ENCODE peak calls at places on chromosomes 13 and 19, in eight cellular contexts. R, Z, K, D, F, E, Q and X are unnamed samples.

GRCh38 chr13:20159646-20160345 is 1.1 kb downstream of the GJA3 start:
- DNase-seq in R (no peak), Z (peak), K (no peak), D (no peak), F (no peak), E (peak), Q (peak), X (no peak)

GRCh38 chr19:29714371-29714952 is 599 bp downstream of the C19orf12 start:
- DNase-seq in R (no peak), Z (no peak), K (peak), D (no peak), F (no peak), E (peak), Q (peak), X (no peak)

GRCh38 chr13:33069365-33069764 is 53.1 kb downstream of the KL start:
- DNase-seq in R (no peak), Z (peak), K (no peak), D (no peak), F (no peak), E (no peak), Q (no peak), X (no peak)

GRCh38 chr19:32971012-32971595 is 654 bp downstream of the CEP89 start:
- DNase-seq in R (peak), Z (no peak), K (no peak), D (no peak), F (no peak), E (no peak), Q (peak), X (no peak)

GRCh38 chr19:23673132-23673531 is 13.9 kb downstream of the ZNF675 start:
- DNase-seq in R (no peak), Z (no peak), K (no peak), D (no peak), F (no peak), E (no peak), Q (no peak), X (no peak)

GRCh38 chr19:3793799-3794198 is 7.6 kb upstream of the MATK start:
- DNase-seq in R (no peak), Z (no peak), K (no peak), D (no peak), F (no peak), E (no peak), Q (no peak), X (no peak)

GRCh38 chr19:5880604-5881078 is 10.3 kb upstream of the FUT5 start:
- DNase-seq in R (peak), Z (peak), K (no peak), D (no peak), F (peak), E (peak), Q (peak), X (peak)

GRCh38 chr13:43072394-43072793 is 49.0 kb downstream of the DNAJC15 start:
- DNase-seq in R (peak), Z (peak), K (no peak), D (no peak), F (no peak), E (no peak), Q (peak), X (no peak)

GRCh38 chr19:31555634-31556215 is 206.5 kb upstream of the TSHZ3 start:
- DNase-seq in R (no peak), Z (no peak), K (no peak), D (no peak), F (no peak), E (no peak), Q (peak), X (no peak)

GRCh38 chr19:3336680-3337523 is 29.5 kb upstream of the NFIC start:
- DNase-seq in R (peak), Z (peak), K (no peak), D (no peak), F (peak), E (peak), Q (peak), X (peak)

GRCh38 chr13:73081256-73081915 is 22.6 kb downstream of the KLF5 start:
- DNase-seq in R (no peak), Z (no peak), K (no peak), D (no peak), F (no peak), E (no peak), Q (no peak), X (no peak)

GRCh38 chr19:2602391-2603181 is 99.9 kb downstream of the GNG7 start:
- DNase-seq in R (peak), Z (peak), K (no peak), D (peak), F (peak), E (peak), Q (peak), X (peak)

GRCh38 chr19:12785431-12786011 is 5.8 kb upstream of the JUNB start:
- DNase-seq in R (no peak), Z (no peak), K (no peak), D (no peak), F (no peak), E (no peak), Q (peak), X (no peak)

GRCh38 chr13:111210488-111210887 is 95.4 kb downstream of the ARHGEF7 start:
- DNase-seq in R (peak), Z (peak), K (no peak), D (no peak), F (no peak), E (peak), Q (peak), X (peak)

GRCh38 chr19:52248256-52248655 is 21.1 kb upstream of the ZNF766 start:
- DNase-seq in R (peak), Z (peak), K (peak), D (peak), F (peak), E (no peak), Q (peak), X (no peak)

GRCh38 chr13:33015275-33015674 is 948 bp upstream of the KL start:
- DNase-seq in R (no peak), Z (no peak), K (no peak), D (no peak), F (no peak), E (no peak), Q (no peak), X (no peak)

GRCh38 chr19:5926641-5927438 is 12.8 kb downstream of the CAPS start:
- DNase-seq in R (peak), Z (peak), K (no peak), D (peak), F (no peak), E (peak), Q (peak), X (peak)

GRCh38 chr13:73958657-73959397 is 175.4 kb downstream of the KLF12 start:
- DNase-seq in R (no peak), Z (no peak), K (no peak), D (no peak), F (no peak), E (no peak), Q (no peak), X (no peak)

GRCh38 chr19:14566712-14567077 is 5.2 kb downstream of the NDUFB7 start:
- DNase-seq in R (no peak), Z (no peak), K (no peak), D (no peak), F (no peak), E (no peak), Q (no peak), X (no peak)

GRCh38 chr19:41311072-41311471 is 1.1 kb downstream of the CCDC97 start:
- DNase-seq in R (no peak), Z (no peak), K (no peak), D (no peak), F (no peak), E (no peak), Q (peak), X (no peak)

GRCh38 chr13:98409281-98409680 is 167.6 kb downstream of the STK24 start:
- DNase-seq in R (no peak), Z (no peak), K (no peak), D (no peak), F (no peak), E (no peak), Q (no peak), X (no peak)

GRCh38 chr19:41219924-41220567 is 1.0 kb downstream of the AXL start:
- DNase-seq in R (peak), Z (peak), K (no peak), D (peak), F (no peak), E (peak), Q (peak), X (no peak)

GRCh38 chr19:29837448-29837961 is 25.7 kb downstream of the CCNE1 start:
- DNase-seq in R (no peak), Z (no peak), K (peak), D (no peak), F (no peak), E (no peak), Q (no peak), X (no peak)

GRCh38 chr13:110564472-110564985 is 3.0 kb upstream of the RAB20 start:
- DNase-seq in R (no peak), Z (no peak), K (no peak), D (no peak), F (no peak), E (no peak), Q (no peak), X (no peak)

GRCh38 chr19:42216653-42217521 is 590 bp downstream of the DEDD2 start:
- DNase-seq in R (peak), Z (peak), K (peak), D (peak), F (peak), E (peak), Q (peak), X (no peak)

GRCh38 chr19:18439025-18439909 is 1.3 kb upstream of the ISYNA1 start:
- DNase-seq in R (peak), Z (no peak), K (no peak), D (no peak), F (no peak), E (no peak), Q (peak), X (peak)
- H3K4me3 ChIP-seq in R (no peak), Z (no peak), K (no peak), D (no peak), F (no peak), E (no peak), Q (no peak), X (no peak)

GRCh38 chr13:50386527-50387123 is 371.4 kb downstream of the KCNRG start:
- DNase-seq in R (peak), Z (peak), K (no peak), D (peak), F (no peak), E (peak), Q (peak), X (peak)
- H3K4me3 ChIP-seq in R (peak), Z (peak), K (no peak), D (no peak), F (no peak), E (no peak), Q (no peak), X (peak)

GRCh38 chr19:58304748-58305064 is 471 bp upstream of the ERVK3-1 start:
- DNase-seq in R (no peak), Z (no peak), K (no peak), D (no peak), F (no peak), E (no peak), Q (no peak), X (no peak)
- H3K4me3 ChIP-seq in R (peak), Z (peak), K (peak), D (peak), F (peak), E (peak), Q (peak), X (peak)

GRCh38 chr13:44393391-44393790 is 19.8 kb downstream of the SERP2 start:
- DNase-seq in R (no peak), Z (no peak), K (no peak), D (no peak), F (peak), E (peak), Q (no peak), X (no peak)
- H3K4me3 ChIP-seq in R (no peak), Z (no peak), K (no peak), D (no peak), F (no peak), E (no peak), Q (no peak), X (no peak)

DNA sequence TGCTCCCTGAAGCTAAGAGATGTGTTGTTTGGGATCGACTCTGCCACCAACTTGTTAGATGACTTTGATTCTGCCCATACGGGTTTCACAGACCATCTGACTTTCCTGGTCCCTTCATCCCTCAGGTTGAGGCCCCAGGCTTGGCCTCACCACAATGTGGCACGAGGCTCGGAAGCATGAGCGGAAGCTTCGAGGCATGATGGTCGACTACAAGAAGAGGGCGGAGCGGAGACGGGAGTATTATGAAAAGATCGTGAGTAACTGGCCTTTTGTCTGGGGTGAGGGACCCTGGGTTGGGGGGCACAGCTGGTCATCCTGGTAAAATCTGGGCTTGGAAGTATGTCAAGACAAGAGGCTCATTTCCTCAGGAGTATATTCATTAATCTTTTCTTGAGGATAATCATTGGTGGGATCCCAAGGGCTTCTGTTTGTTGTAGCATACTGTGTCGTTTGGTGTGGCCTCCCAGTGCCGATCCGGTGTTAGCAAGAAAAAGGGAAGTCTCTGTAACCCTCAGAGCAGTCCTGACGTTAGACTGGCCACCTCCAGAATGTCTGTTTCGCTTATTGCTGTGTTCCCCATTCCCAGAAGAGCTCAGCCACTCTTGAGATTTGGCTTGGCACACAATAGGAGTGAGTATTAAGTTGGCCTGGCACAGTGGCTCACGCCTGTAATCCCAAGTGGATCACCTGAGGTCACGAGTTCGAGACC is 1.4 kb downstream of the CLASRP start:
- DNase-seq in R (no peak), Z (no peak), K (no peak), D (no peak), F (no peak), E (no peak), Q (no peak), X (no peak)
- H3K4me3 ChIP-seq in R (peak), Z (peak), K (peak), D (peak), F (peak), E (peak), Q (peak), X (peak)